ENCODE peak calls at places on chromosomes 16 and 17, in seven cellular contexts. K is effector memory CD4-positive, alpha-beta T cell; O is cardiac fibroblast; T is neural progenitor cell; X is GM23248; A is CD8-positive, alpha-beta memory T cell; S is stomach. W is an unnamed sample.

GRCh38 chr16:84913315-84913714 is 93.5 kb downstream of the CRISPLD2 start:
- DNase-seq in S (no peak), X (no peak), T (no peak), A (no peak), K (no peak), O (no peak), W (no peak)

GRCh38 chr17:17693253-17693954 is 12.1 kb downstream of the RAI1 start:
- DNase-seq in O (no peak), K (no peak), A (no peak), T (peak; percentile 85), S (peak; percentile 90), X (peak; percentile 37), W (no peak)

GRCh38 chr16:28259781-28260150 is 32.6 kb upstream of the SBK1 start:
- DNase-seq in S (no peak), A (no peak), T (no peak), X (no peak), O (no peak), K (no peak), W (no peak)

GRCh38 chr17:6239237-6239798 is 169.1 kb downstream of the WSCD1 start:
- DNase-seq in X (no peak), O (no peak), S (no peak), T (no peak), A (no peak), K (no peak), W (no peak)

GRCh38 chr17:45147102-45147580 is 1.1 kb upstream of the HEXIM1 start:
- DNase-seq in O (peak; percentile 75), X (peak; percentile 82), K (peak; percentile 37), A (no peak), S (peak; percentile 66), T (peak; percentile 92), W (no peak)

GRCh38 chr16:75265911-75266701 is 14.7 kb upstream of the BCAR1 start:
- DNase-seq in T (peak; percentile 95), A (no peak), K (no peak), O (peak; percentile 74), S (peak; percentile 89), X (peak; percentile 85), W (no peak)

GRCh38 chr17:61856078-61856477 is 7.2 kb downstream of the BRIP1 start:
- DNase-seq in O (no peak), T (no peak), K (no peak), S (no peak), A (no peak), X (no peak), W (no peak)

GRCh38 chr16:84347161-84347560 is 21.2 kb upstream of the ATP2C2 start:
- DNase-seq in K (no peak), X (no peak), S (no peak), T (no peak), O (no peak), A (no peak), W (no peak)

GRCh38 chr16:87464691-87465300 is 28.0 kb downstream of the ZCCHC14 start:
- DNase-seq in O (peak; percentile 92), S (peak; percentile 67), K (no peak), X (peak; percentile 98), A (no peak), T (no peak), W (no peak)

GRCh38 chr17:57295526-57296023 is 39.3 kb downstream of the MSI2 start:
- DNase-seq in T (no peak), A (no peak), S (no peak), O (no peak), X (no peak), K (no peak), W (no peak)

GRCh38 chr17:21131090-21131616 is 4.4 kb downstream of the DHRS7B start:
- DNase-seq in K (no peak), T (no peak), S (no peak), X (no peak), O (no peak), A (no peak), W (no peak)

GRCh38 chr16:8590161-8590688 is at the start of gene TMEM114:
- DNase-seq in O (no peak), S (no peak), T (peak; percentile 61), A (no peak), K (no peak), X (no peak), W (no peak)

GRCh38 chr17:73720187-73720834 is 76.1 kb upstream of the SDK2 start:
- DNase-seq in X (no peak), O (no peak), T (no peak), A (peak; percentile 14), K (no peak), S (no peak), W (no peak)

GRCh38 chr16:8567355-8568230 is 22.7 kb downstream of the TMEM114 start:
- DNase-seq in O (peak; percentile 95), T (peak; percentile 96), X (peak; percentile 96), S (peak; percentile 70), A (peak; percentile 75), K (peak; percentile 48), W (peak; percentile 80)

GRCh38 chr17:16074423-16074822 is 74.8 kb downstream of the TTC19 start:
- DNase-seq in K (no peak), T (no peak), S (no peak), A (no peak), X (no peak), O (no peak), W (no peak)

GRCh38 chr16:58123896-58124600 is 5.1 kb downstream of the CFAP20 start:
- DNase-seq in X (peak; percentile 4), A (no peak), S (no peak), T (no peak), O (no peak), K (no peak), W (no peak)

GRCh38 chr17:65292430-65292829 is 155.3 kb downstream of the RGS9 start:
- DNase-seq in S (no peak), K (no peak), T (no peak), A (no peak), X (peak; percentile 15), O (peak; percentile 17), W (no peak)

GRCh38 chr17:43900183-43900857 is 7.0 kb downstream of the MPP2 start:
- DNase-seq in X (peak; percentile 92), A (peak; percentile 77), K (peak; percentile 46), S (peak; percentile 90), O (peak; percentile 79), T (peak; percentile 96), W (peak; percentile 68)
- H3K4me3 ChIP-seq in X (peak overlapping the region; percentile 66), A (peak overlapping the region; percentile 57), K (peak overlapping the region; percentile 36), S (peak overlapping the region; percentile 51), O (peak overlapping the region; percentile 47), T (peak overlapping the region; percentile 58), W (peak overlapping the region; percentile 42)

DNA sequence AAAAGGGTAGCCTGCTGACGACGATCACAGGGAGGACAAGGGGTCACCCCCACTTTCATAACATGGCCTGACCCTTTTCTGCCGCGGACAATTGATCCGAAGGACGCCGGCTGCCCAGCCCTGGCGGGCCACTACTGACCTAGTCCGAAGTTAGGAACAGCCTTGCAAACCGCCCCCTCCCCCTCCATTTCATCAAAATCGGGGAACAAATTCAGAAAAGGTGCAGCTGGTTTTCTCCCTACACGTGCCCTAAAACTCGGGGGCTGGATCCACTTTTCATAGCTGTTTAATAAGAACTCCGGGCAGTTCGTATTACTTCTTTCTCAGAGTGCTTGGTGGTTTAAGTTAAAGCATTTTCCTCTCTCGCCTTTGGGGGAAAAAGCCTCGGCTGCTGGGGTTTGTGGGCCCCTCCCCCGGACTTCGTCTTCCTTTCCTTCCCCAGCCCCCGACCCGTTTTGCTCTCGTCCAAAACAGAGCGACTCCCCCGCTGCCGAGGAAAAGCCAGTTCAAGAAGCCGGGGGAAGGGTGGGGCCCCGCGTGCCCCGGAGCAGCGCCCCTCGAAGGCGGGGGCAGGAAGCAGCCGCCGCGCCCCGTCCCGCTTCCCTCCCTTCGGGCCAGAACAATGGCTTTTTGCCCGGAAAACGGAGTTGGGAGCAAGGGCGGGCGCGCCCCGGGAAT is 643 bp upstream of the CBX2 start:
- DNase-seq in O (peak; percentile 54), X (peak; percentile 64), K (no peak), T (peak; percentile 91), S (peak; percentile 29), A (no peak), W (no peak)
- H3K4me3 ChIP-seq in O (peak overlapping the region; percentile 55), X (peak overlapping the region; percentile 58), K (peak overlapping the region; percentile 39), T (peak overlapping the region; percentile 49), S (peak overlapping the region; percentile 47), A (no peak overlapping the region), W (peak overlapping the region; percentile 43)

GRCh38 chr16:2151188-2152091 is 3.0 kb downstream of the RAB26 start:
- DNase-seq in T (no peak), S (no peak), X (no peak), A (no peak), K (no peak), O (peak; percentile 11), W (no peak)
- H3K4me3 ChIP-seq in T (no peak overlapping the region), S (no peak overlapping the region), X (no peak overlapping the region), A (no peak overlapping the region), K (no peak overlapping the region), O (peak overlapping the region; percentile 4), W (no peak overlapping the region)

GRCh38 chr17:33506889-33507650 is 214.0 kb upstream of the ASIC2 start:
- DNase-seq in T (no peak), K (no peak), S (no peak), X (no peak), A (no peak), O (no peak), W (no peak)
- H3K4me3 ChIP-seq in T (no peak overlapping the region), K (no peak overlapping the region), S (no peak overlapping the region), X (no peak overlapping the region), A (no peak overlapping the region), O (no peak overlapping the region), W (no peak overlapping the region)

GRCh38 chr16:31000671-31001382 is 9.6 kb downstream of the STX1B start:
- DNase-seq in K (no peak), S (no peak), T (no peak), X (no peak), O (no peak), A (no peak), W (no peak)
- H3K4me3 ChIP-seq in K (no peak overlapping the region), S (no peak overlapping the region), T (no peak overlapping the region), X (no peak overlapping the region), O (no peak overlapping the region), A (no peak overlapping the region), W (no peak overlapping the region)

GRCh38 chr17:74742978-74743545 is 5.4 kb upstream of the NHERF1 start:
- DNase-seq in X (no peak), T (no peak), S (no peak), O (no peak), K (no peak), A (no peak), W (no peak)
- H3K4me3 ChIP-seq in X (no peak overlapping the region), T (no peak overlapping the region), S (no peak overlapping the region), O (no peak overlapping the region), K (no peak overlapping the region), A (peak overlapping the region; percentile 20), W (no peak overlapping the region)